ENCODE peak calls at places on chromosomes 7 and 10, in four cellular contexts. R, D, W and A are unnamed samples.

GRCh38 chr10:110067960-110068770 is 60.4 kb downstream of the ADD3 start:
- DNase-seq in R (peak; percentile 34), D (no peak), W (no peak), A (no peak)

GRCh38 chr10:74047871-74048270 is 50.0 kb downstream of the VCL start:
- DNase-seq in R (peak; percentile 85), D (no peak), W (no peak), A (no peak)

GRCh38 chr10:30219977-30220751 is 128.9 kb downstream of the MTPAP start:
- DNase-seq in R (peak; percentile 47), D (no peak), W (no peak), A (no peak)

GRCh38 chr7:69208848-69209247 is 389.4 kb upstream of the AUTS2 start:
- DNase-seq in R (no peak), D (no peak), W (no peak), A (no peak)

GRCh38 chr7:131931368-131931767 is 374.9 kb upstream of the PODXL start:
- DNase-seq in R (no peak), D (no peak), W (no peak), A (no peak)

GRCh38 chr10:90847436-90847835 is 10.4 kb downstream of the HTR7 start:
- DNase-seq in R (peak; percentile 45), D (no peak), W (no peak), A (no peak)

GRCh38 chr7:100895956-100896742 is 461 bp upstream of the ACHE start:
- DNase-seq in R (no peak), D (peak; percentile 82), W (no peak), A (no peak)

GRCh38 chr10:77975086-77975666 is 48.6 kb upstream of the DLG5 start:
- DNase-seq in R (no peak), D (no peak), W (no peak), A (no peak)

GRCh38 chr10:51007781-51008180 is 66.5 kb upstream of the PRKG1 start:
- DNase-seq in R (peak; percentile 55), D (no peak), W (no peak), A (no peak)

GRCh38 chr10:36533316-36533715 is 592.1 kb upstream of the ANKRD30A start:
- DNase-seq in R (no peak), D (no peak), W (no peak), A (no peak)

GRCh38 chr10:11901036-11901301 is 77.8 kb downstream of the PROSER2 start:
- DNase-seq in R (no peak), D (no peak), W (no peak), A (no peak)
- TF ChIP-seq CTCF in R (no peak), D (no peak), W (no peak), A (no peak)

GRCh38 chr7:135801045-135801693 is 52.6 kb upstream of the FAM180A start:
- DNase-seq in R (peak; percentile 72), D (peak; percentile 38), W (peak; percentile 26), A (no peak)

GRCh38 chr7:135801877-135802276 is 53.3 kb upstream of the FAM180A start:
- DNase-seq in R (no peak), D (no peak), W (no peak), A (no peak)

GRCh38 chr7:135798104-135798503 is 49.5 kb upstream of the FAM180A start:
- DNase-seq in R (no peak), D (no peak), W (no peak), A (no peak)

GRCh38 chr7:135800560-135800959 is 51.9 kb upstream of the FAM180A start:
- DNase-seq in R (no peak), D (no peak), W (no peak), A (no peak)

DNA sequence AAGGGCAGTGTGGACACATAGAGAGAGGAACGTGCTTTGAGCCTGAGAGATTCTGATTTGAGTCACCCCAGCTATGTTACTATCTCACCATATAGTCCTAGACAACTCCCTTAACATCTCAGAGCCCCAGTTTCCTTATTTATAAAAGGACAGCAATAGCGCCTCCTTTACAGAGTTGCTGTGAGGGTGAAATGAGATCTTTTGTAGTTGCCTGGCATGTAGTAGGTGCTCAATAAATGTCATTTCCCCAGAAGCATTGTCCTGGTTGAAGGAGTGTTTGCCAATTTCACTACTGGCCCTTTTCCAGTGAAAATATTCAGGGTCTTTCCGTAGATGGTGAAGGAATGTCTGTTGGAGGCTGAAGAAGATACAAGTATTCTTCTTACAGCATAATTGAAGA is 51.3 kb upstream of the FAM180A start:
- DNase-seq in R (no peak), D (no peak), W (no peak), A (no peak)
- TF ChIP-seq CTCF in R (peak; percentile 6), D (no peak), W (no peak), A (no peak)

GRCh38 chr7:144006029-144006428 is 5.9 kb downstream of the OR6B1 start:
- DNase-seq in R (no peak), D (no peak), W (no peak), A (no peak)

GRCh38 chr7:144009361-144009760 is 9.2 kb downstream of the OR6B1 start:
- DNase-seq in R (no peak), D (no peak), W (no peak), A (no peak)

GRCh38 chr7:144011458-144012230 is 11.5 kb downstream of the OR6B1 start:
- DNase-seq in R (peak; percentile 42), D (no peak), W (no peak), A (no peak)
- TF ChIP-seq CTCF in R (peak; percentile 51), D (no peak), W (no peak), A (no peak)

DNA sequence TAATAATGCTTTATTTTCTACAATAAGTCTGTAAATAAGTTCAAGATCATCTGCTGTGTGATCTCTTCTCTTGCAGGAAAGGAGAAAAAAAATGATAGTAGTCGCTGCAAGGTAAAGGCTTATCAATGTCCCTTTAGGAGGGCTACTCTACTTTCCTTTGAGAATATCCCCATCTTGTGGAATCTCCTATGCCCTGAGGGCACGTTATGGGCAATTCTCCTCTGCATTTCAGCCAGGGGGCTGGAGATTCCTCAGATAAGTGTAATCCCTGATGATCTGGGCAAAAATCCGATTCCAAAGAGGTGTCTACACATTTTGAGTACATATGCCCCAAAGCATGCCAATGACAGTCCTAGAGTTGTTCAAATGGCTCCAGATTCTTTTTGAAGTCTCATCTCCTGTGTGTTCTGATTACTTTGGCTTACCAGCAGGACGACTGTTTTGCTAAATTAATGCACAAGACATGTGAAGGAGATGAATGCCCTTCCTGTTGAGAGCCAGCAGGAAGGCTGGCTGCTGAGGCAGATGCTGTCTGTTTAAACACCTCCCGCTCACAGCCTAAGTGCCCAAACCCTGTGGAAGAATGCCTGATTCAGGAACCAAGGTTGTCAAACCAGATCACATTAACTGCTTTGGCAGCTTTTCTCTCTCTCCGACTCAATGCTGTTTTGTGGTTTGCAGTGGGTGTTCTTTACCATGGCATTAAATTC is 171.2 kb upstream of the COL1A2 start:
- DNase-seq in R (peak; percentile 50), D (no peak), W (no peak), A (no peak)
- TF ChIP-seq CTCF in R (peak; percentile 74), D (no peak), W (peak; percentile 31), A (no peak)

GRCh38 chr10:35037104-35037503 is 53.0 kb downstream of the CUL2 start:
- DNase-seq in R (no peak), D (no peak), W (no peak), A (no peak)
- TF ChIP-seq CTCF in R (no peak), D (no peak), W (no peak), A (no peak)